ENCODE peak calls at places on chromosomes 16 and 17, in five cellular contexts. One of them, this sample, is unnamed.

GRCh38 chr17:79950711-79951110 is 85.0 kb downstream of the TBC1D16 start:
- DNase-seq in thoracic aorta: no peak
- DNase-seq in prostate gland: no peak
- DNase-seq in hepatocyte: no peak
- DNase-seq in tibial artery: peak; percentile 50
- DNase-seq in this sample: peak; percentile 11

GRCh38 chr16:86083382-86084002 is 184.5 kb downstream of the IRF8 start:
- DNase-seq in thoracic aorta: no peak
- DNase-seq in prostate gland: no peak
- DNase-seq in hepatocyte: no peak
- DNase-seq in tibial artery: peak; percentile 40
- DNase-seq in this sample: no peak

GRCh38 chr16:30376508-30376907 is 1.9 kb downstream of the MYL11 start:
- DNase-seq in thoracic aorta: no peak
- DNase-seq in prostate gland: no peak
- DNase-seq in hepatocyte: no peak
- DNase-seq in tibial artery: peak; percentile 64
- DNase-seq in this sample: no peak

GRCh38 chr17:146546-146945 is 9.2 kb downstream of the SCGB1C2 start:
- DNase-seq in thoracic aorta: no peak
- DNase-seq in prostate gland: no peak
- DNase-seq in hepatocyte: no peak
- DNase-seq in tibial artery: peak; percentile 38
- DNase-seq in this sample: no peak

GRCh38 chr16:84927621-84928591 is 83.4 kb downstream of the ZDHHC7 start:
- DNase-seq in thoracic aorta: no peak
- DNase-seq in prostate gland: no peak
- DNase-seq in hepatocyte: no peak
- DNase-seq in tibial artery: no peak
- DNase-seq in this sample: no peak

GRCh38 chr17:80919331-80920284 is 72.0 kb upstream of the CHMP6 start:
- DNase-seq in thoracic aorta: no peak
- DNase-seq in prostate gland: no peak
- DNase-seq in hepatocyte: peak; percentile 15
- DNase-seq in tibial artery: peak; percentile 69
- DNase-seq in this sample: no peak

GRCh38 chr16:67241008-67241900 is 6.0 kb downstream of the FHOD1 start:
- DNase-seq in thoracic aorta: no peak
- DNase-seq in prostate gland: peak; percentile 73
- DNase-seq in hepatocyte: peak; percentile 68
- DNase-seq in tibial artery: peak; percentile 87
- DNase-seq in this sample: peak; percentile 90

GRCh38 chr17:1294157-1294717 is 14.8 kb downstream of the TRARG1 start:
- DNase-seq in thoracic aorta: no peak
- DNase-seq in prostate gland: no peak
- DNase-seq in hepatocyte: no peak
- DNase-seq in tibial artery: no peak
- DNase-seq in this sample: no peak

GRCh38 chr17:7094661-7095064 is 14.6 kb upstream of the CLEC10A start:
- DNase-seq in thoracic aorta: no peak
- DNase-seq in prostate gland: no peak
- DNase-seq in hepatocyte: no peak
- DNase-seq in tibial artery: peak; percentile 59
- DNase-seq in this sample: peak; percentile 37

GRCh38 chr17:3512512-3513171 is 36.8 kb downstream of the ASPA start:
- DNase-seq in thoracic aorta: no peak
- DNase-seq in prostate gland: no peak
- DNase-seq in hepatocyte: no peak
- DNase-seq in tibial artery: no peak
- DNase-seq in this sample: no peak

GRCh38 chr16:82530883-82531282 is 95.9 kb upstream of the CDH13 start:
- DNase-seq in thoracic aorta: no peak
- DNase-seq in prostate gland: no peak
- DNase-seq in hepatocyte: no peak
- DNase-seq in tibial artery: no peak
- DNase-seq in this sample: no peak

GRCh38 chr17:7825206-7825980 is 8.6 kb upstream of the KDM6B start:
- DNase-seq in thoracic aorta: no peak
- DNase-seq in prostate gland: no peak
- DNase-seq in hepatocyte: peak; percentile 30
- DNase-seq in tibial artery: no peak
- DNase-seq in this sample: no peak

GRCh38 chr17:4739122-4740024 is at the start of the genes CXCL16 and ZMYND15:
- DNase-seq in thoracic aorta: no peak
- DNase-seq in prostate gland: peak; percentile 51
- DNase-seq in hepatocyte: peak; percentile 90
- DNase-seq in tibial artery: peak; percentile 78
- DNase-seq in this sample: peak; percentile 81

GRCh38 chr17:75734674-75735294 is 13.5 kb downstream of the ITGB4 start:
- DNase-seq in thoracic aorta: no peak
- DNase-seq in prostate gland: no peak
- DNase-seq in hepatocyte: peak; percentile 3
- DNase-seq in tibial artery: no peak
- DNase-seq in this sample: no peak

GRCh38 chr16:88746511-88746910 is 38.5 kb downstream of the PIEZO1 start:
- DNase-seq in thoracic aorta: no peak
- DNase-seq in prostate gland: no peak
- DNase-seq in hepatocyte: no peak
- DNase-seq in tibial artery: no peak
- DNase-seq in this sample: no peak

GRCh38 chr16:13081825-13082224 is 180.4 kb downstream of the SHISA9 start:
- DNase-seq in thoracic aorta: no peak
- DNase-seq in prostate gland: no peak
- DNase-seq in hepatocyte: no peak
- DNase-seq in tibial artery: no peak
- DNase-seq in this sample: no peak

GRCh38 chr17:309361-309888 is 43.2 kb downstream of the RPH3AL start:
- DNase-seq in thoracic aorta: no peak
- DNase-seq in prostate gland: no peak
- DNase-seq in hepatocyte: no peak
- DNase-seq in tibial artery: no peak
- DNase-seq in this sample: peak; percentile 42

GRCh38 chr16:86002178-86002577 is 103.2 kb downstream of the IRF8 start:
- DNase-seq in thoracic aorta: no peak
- DNase-seq in prostate gland: no peak
- DNase-seq in hepatocyte: no peak
- DNase-seq in tibial artery: no peak
- DNase-seq in this sample: no peak

GRCh38 chr17:29048440-29049360 is 5.8 kb downstream of the PIPOX start:
- DNase-seq in thoracic aorta: no peak
- DNase-seq in prostate gland: no peak
- DNase-seq in hepatocyte: peak; percentile 22
- DNase-seq in tibial artery: no peak
- DNase-seq in this sample: no peak

GRCh38 chr16:5019775-5020174 is 14.0 kb downstream of the NAGPA start:
- DNase-seq in thoracic aorta: no peak
- DNase-seq in prostate gland: no peak
- DNase-seq in hepatocyte: no peak
- DNase-seq in tibial artery: no peak
- DNase-seq in this sample: no peak
- H3K4me3 ChIP-seq in thoracic aorta: no peak overlapping the region
- H3K4me3 ChIP-seq in prostate gland: no peak overlapping the region
- H3K4me3 ChIP-seq in hepatocyte: no peak overlapping the region
- H3K4me3 ChIP-seq in tibial artery: no peak overlapping the region
- H3K4me3 ChIP-seq in this sample: no peak overlapping the region

GRCh38 chr16:72561-73537 is at the start of gene RHBDF1:
- DNase-seq in thoracic aorta: no peak
- DNase-seq in prostate gland: peak; percentile 59
- DNase-seq in hepatocyte: peak; percentile 93
- DNase-seq in tibial artery: no peak
- DNase-seq in this sample: peak; percentile 72

GRCh38 chr16:69181-69580 is 3.2 kb downstream of the RHBDF1 start:
- DNase-seq in thoracic aorta: no peak
- DNase-seq in prostate gland: no peak
- DNase-seq in hepatocyte: no peak
- DNase-seq in tibial artery: no peak
- DNase-seq in this sample: no peak

GRCh38 chr16:74025-74424 is 1.6 kb upstream of the RHBDF1 start:
- DNase-seq in thoracic aorta: no peak
- DNase-seq in prostate gland: no peak
- DNase-seq in hepatocyte: no peak
- DNase-seq in tibial artery: no peak
- DNase-seq in this sample: no peak

GRCh38 chr16:71210-71539 is 1.3 kb downstream of the RHBDF1 start:
- DNase-seq in thoracic aorta: no peak
- DNase-seq in prostate gland: no peak
- DNase-seq in hepatocyte: no peak
- DNase-seq in tibial artery: no peak
- DNase-seq in this sample: no peak

GRCh38 chr16:71540-72341 is 690 bp downstream of the RHBDF1 start:
- DNase-seq in thoracic aorta: no peak
- DNase-seq in prostate gland: peak; percentile 97
- DNase-seq in hepatocyte: peak; percentile 92
- DNase-seq in tibial artery: peak; percentile 93
- DNase-seq in this sample: peak; percentile 77
- TF ChIP-seq CTCF in thoracic aorta: peak; percentile 16
- TF ChIP-seq CTCF in prostate gland: no peak
- TF ChIP-seq CTCF in hepatocyte: no peak
- TF ChIP-seq CTCF in tibial artery: no peak
- TF ChIP-seq CTCF in this sample: no peak

GRCh38 chr16:15836074-15836473 is 20.8 kb downstream of the MYH11 start:
- DNase-seq in thoracic aorta: no peak
- DNase-seq in prostate gland: no peak
- DNase-seq in hepatocyte: no peak
- DNase-seq in tibial artery: peak; percentile 49
- DNase-seq in this sample: no peak
- H3K4me1 ChIP-seq in thoracic aorta: peaks cover 57% of the 10 kb centered on the region
- H3K4me1 ChIP-seq in prostate gland: no peaks in the 10 kb centered on the region
- H3K4me1 ChIP-seq in hepatocyte: no peaks in the 10 kb centered on the region
- H3K4me1 ChIP-seq in tibial artery: peaks cover 99% of the 10 kb centered on the region
- H3K4me1 ChIP-seq in this sample: no peaks in the 10 kb centered on the region

GRCh38 chr17:49602783-49603182 is 27.1 kb downstream of the NXPH3 start:
- DNase-seq in thoracic aorta: no peak
- DNase-seq in prostate gland: no peak
- DNase-seq in hepatocyte: no peak
- DNase-seq in tibial artery: no peak
- DNase-seq in this sample: no peak
- H3K4me3 ChIP-seq in thoracic aorta: no peak overlapping the region
- H3K4me3 ChIP-seq in prostate gland: no peak overlapping the region
- H3K4me3 ChIP-seq in hepatocyte: no peak overlapping the region
- H3K4me3 ChIP-seq in tibial artery: no peak overlapping the region
- H3K4me3 ChIP-seq in this sample: no peak overlapping the region

DNA sequence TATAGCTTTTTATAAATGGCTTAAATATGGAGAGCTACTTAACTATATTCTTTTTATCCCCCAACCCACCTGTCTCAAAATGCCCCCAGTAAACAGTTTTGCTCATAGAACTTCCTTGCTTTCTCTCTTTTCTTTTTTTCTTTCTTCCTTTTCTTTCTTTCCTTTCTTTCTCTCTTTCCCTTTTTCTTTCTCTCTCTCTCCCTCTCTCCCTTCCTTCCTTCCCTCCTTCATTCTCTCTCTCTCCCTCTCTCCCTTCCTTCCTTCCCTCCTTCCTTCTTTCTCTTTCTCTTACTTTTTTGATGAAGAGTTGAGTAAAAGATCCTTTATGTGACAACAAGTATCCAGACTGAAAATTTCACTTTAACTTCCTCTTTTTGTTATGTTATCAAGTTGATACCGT is 48.2 kb downstream of the KCNJ2 start:
- DNase-seq in thoracic aorta: no peak
- DNase-seq in prostate gland: no peak
- DNase-seq in hepatocyte: no peak
- DNase-seq in tibial artery: no peak
- DNase-seq in this sample: no peak
- TF ChIP-seq CTCF in thoracic aorta: no peak
- TF ChIP-seq CTCF in prostate gland: no peak
- TF ChIP-seq CTCF in hepatocyte: no peak
- TF ChIP-seq CTCF in tibial artery: no peak
- TF ChIP-seq CTCF in this sample: no peak

GRCh38 chr17:36813957-36814356 is 123.3 kb upstream of the LHX1 start:
- DNase-seq in thoracic aorta: no peak
- DNase-seq in prostate gland: no peak
- DNase-seq in hepatocyte: no peak
- DNase-seq in tibial artery: no peak
- DNase-seq in this sample: no peak

GRCh38 chr17:36816214-36816613 is 121.1 kb upstream of the LHX1 start:
- DNase-seq in thoracic aorta: no peak
- DNase-seq in prostate gland: no peak
- DNase-seq in hepatocyte: no peak
- DNase-seq in tibial artery: peak; percentile 41
- DNase-seq in this sample: no peak

GRCh38 chr17:36814958-36815357 is 122.3 kb upstream of the LHX1 start:
- DNase-seq in thoracic aorta: no peak
- DNase-seq in prostate gland: no peak
- DNase-seq in hepatocyte: no peak
- DNase-seq in tibial artery: peak; percentile 54
- DNase-seq in this sample: no peak

GRCh38 chr17:36813357-36813756 is 123.9 kb upstream of the LHX1 start:
- DNase-seq in thoracic aorta: no peak
- DNase-seq in prostate gland: no peak
- DNase-seq in hepatocyte: no peak
- DNase-seq in tibial artery: no peak
- DNase-seq in this sample: no peak

DNA sequence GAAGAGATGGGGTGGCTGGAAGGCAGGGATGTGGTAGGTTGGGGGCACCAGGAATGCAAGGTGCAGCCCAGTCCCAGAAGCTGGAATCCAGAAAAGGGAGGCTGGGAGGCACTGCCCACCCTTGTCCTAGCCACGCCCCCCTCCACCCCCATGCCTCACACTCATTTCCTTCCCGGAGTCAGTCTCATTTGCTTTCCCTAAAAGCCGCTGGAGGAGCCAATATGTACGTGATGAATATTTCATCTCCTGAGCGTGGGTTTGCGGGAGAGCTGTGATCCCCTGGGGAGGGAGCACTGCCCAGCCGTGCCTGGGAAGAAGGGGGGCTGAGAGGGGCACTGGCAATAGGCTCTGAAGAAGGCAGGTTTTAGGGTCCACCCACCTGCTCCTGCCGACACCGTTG is 124.5 kb upstream of the LHX1 start:
- DNase-seq in thoracic aorta: no peak
- DNase-seq in prostate gland: no peak
- DNase-seq in hepatocyte: no peak
- DNase-seq in tibial artery: no peak
- DNase-seq in this sample: no peak
- H3K4me1 ChIP-seq in thoracic aorta: no peaks in the 10 kb centered on the region
- H3K4me1 ChIP-seq in prostate gland: no peaks in the 10 kb centered on the region
- H3K4me1 ChIP-seq in hepatocyte: no peaks in the 10 kb centered on the region
- H3K4me1 ChIP-seq in tibial artery: no peaks in the 10 kb centered on the region
- H3K4me1 ChIP-seq in this sample: no peaks in the 10 kb centered on the region

GRCh38 chr16:3013998-3014690 is 1.4 kb downstream of the CLDN9 start:
- DNase-seq in thoracic aorta: no peak
- DNase-seq in prostate gland: no peak
- DNase-seq in hepatocyte: no peak
- DNase-seq in tibial artery: no peak
- DNase-seq in this sample: no peak

GRCh38 chr16:3013491-3013951 is 798 bp downstream of the CLDN9 start:
- DNase-seq in thoracic aorta: no peak
- DNase-seq in prostate gland: no peak
- DNase-seq in hepatocyte: no peak
- DNase-seq in tibial artery: no peak
- DNase-seq in this sample: no peak

GRCh38 chr16:3015865-3016521 is 2.0 kb downstream of the CLDN6 start:
- DNase-seq in thoracic aorta: no peak
- DNase-seq in prostate gland: no peak
- DNase-seq in hepatocyte: no peak
- DNase-seq in tibial artery: no peak
- DNase-seq in this sample: no peak

GRCh38 chr16:3012828-3013420 is at the start of gene CLDN9:
- DNase-seq in thoracic aorta: no peak
- DNase-seq in prostate gland: no peak
- DNase-seq in hepatocyte: peak; percentile 64
- DNase-seq in tibial artery: no peak
- DNase-seq in this sample: no peak

GRCh38 chr16:3014971-3015370 is 2.2 kb downstream of the CLDN9 start:
- DNase-seq in thoracic aorta: no peak
- DNase-seq in prostate gland: no peak
- DNase-seq in hepatocyte: no peak
- DNase-seq in tibial artery: no peak
- DNase-seq in this sample: no peak
- H3K4me3 ChIP-seq in thoracic aorta: no peak overlapping the region
- H3K4me3 ChIP-seq in prostate gland: no peak overlapping the region
- H3K4me3 ChIP-seq in hepatocyte: no peak overlapping the region
- H3K4me3 ChIP-seq in tibial artery: no peak overlapping the region
- H3K4me3 ChIP-seq in this sample: no peak overlapping the region